ENCODE peak calls at places on chromosomes 7 and 10, in nine cellular contexts. P, I, A, G, R, B, Z, U and K are unnamed samples.

GRCh38 chr7:95843286-95843685 is 70.9 kb downstream of the DYNC1I1 start:
- DNase-seq in Z (no peak), A (no peak), U (no peak), R (peak), I (no peak), P (peak), B (no peak), G (no peak), K (no peak)

GRCh38 chr10:125208854-125209545 is 48.6 kb upstream of the CTBP2 start:
- DNase-seq in G (no peak), I (no peak), B (no peak), U (no peak), A (no peak), Z (no peak), P (peak), R (no peak), K (no peak)

GRCh38 chr7:15915694-15916093 is 229.2 kb upstream of the MEOX2 start:
- DNase-seq in P (no peak), B (no peak), A (no peak), I (no peak), Z (peak), R (peak), U (no peak), G (no peak), K (no peak)

GRCh38 chr10:34176351-34176750 is 638.7 kb downstream of the PARD3 start:
- DNase-seq in R (no peak), U (no peak), Z (no peak), A (no peak), B (no peak), I (no peak), P (no peak), G (no peak), K (no peak)

GRCh38 chr7:106031271-106032029 is 68.4 kb downstream of the CDHR3 start:
- DNase-seq in P (no peak), B (no peak), U (no peak), I (no peak), R (no peak), A (no peak), G (no peak), Z (no peak), K (no peak)

GRCh38 chr10:77827383-77827782 is 99.2 kb downstream of the DLG5 start:
- DNase-seq in R (no peak), I (no peak), Z (no peak), P (no peak), G (no peak), A (no peak), U (no peak), B (no peak), K (no peak)

GRCh38 chr7:123494193-123494796 is 40.1 kb downstream of the IQUB start:
- DNase-seq in U (peak), I (no peak), R (peak), B (no peak), P (peak), A (no peak), G (no peak), Z (peak), K (no peak)

GRCh38 chr10:99394761-99395386 is 35.5 kb downstream of the GOT1 start:
- DNase-seq in A (no peak), P (no peak), I (no peak), R (no peak), Z (peak), G (no peak), U (no peak), B (no peak), K (no peak)

GRCh38 chr7:142457146-142457703 is 199.4 kb upstream of the PRSS58 start:
- DNase-seq in R (no peak), U (no peak), Z (no peak), P (no peak), A (no peak), G (no peak), I (no peak), B (no peak), K (no peak)

GRCh38 chr7:4282434-4283223 is 399.5 kb upstream of the FOXK1 start:
- DNase-seq in U (no peak), B (peak), I (no peak), R (peak), G (no peak), A (peak), Z (peak), P (no peak), K (peak)

GRCh38 chr10:100146875-100147665 is 38.8 kb downstream of the ERLIN1 start:
- DNase-seq in R (peak), B (no peak), P (peak), A (no peak), U (no peak), G (no peak), Z (peak), I (no peak), K (no peak)

GRCh38 chr7:98930464-98930863 is 52.1 kb downstream of the TRRAP start:
- DNase-seq in A (no peak), P (no peak), U (peak), R (no peak), Z (no peak), G (no peak), I (no peak), B (no peak), K (no peak)

GRCh38 chr10:32795598-32796183 is 162.3 kb downstream of the ITGB1 start:
- DNase-seq in U (no peak), G (no peak), P (peak), A (no peak), I (no peak), R (peak), Z (peak), B (no peak), K (no peak)

GRCh38 chr7:130923930-130924329 is 189.9 kb upstream of the KLF14 start:
- DNase-seq in R (no peak), G (no peak), U (no peak), I (no peak), Z (no peak), P (no peak), B (no peak), A (no peak), K (no peak)

GRCh38 chr10:59895629-59896116 is 10.7 kb downstream of the CCDC6 start:
- DNase-seq in G (no peak), I (no peak), U (peak), B (no peak), P (no peak), A (no peak), Z (no peak), R (no peak), K (no peak)

GRCh38 chr7:73828107-73828803 is 2.5 kb upstream of the CLDN4 start:
- DNase-seq in A (no peak), P (peak), B (peak), I (no peak), Z (peak), R (peak), G (no peak), U (peak), K (peak)

GRCh38 chr7:79050592-79050991 is 402.9 kb downstream of the MAGI2 start:
- DNase-seq in I (no peak), Z (peak), G (no peak), A (no peak), U (no peak), B (no peak), R (peak), P (no peak), K (no peak)

GRCh38 chr10:99304027-99304856 is 24.9 kb upstream of the CNNM1 start:
- DNase-seq in A (no peak), P (peak), G (no peak), I (no peak), B (no peak), U (no peak), Z (peak), R (no peak), K (no peak)

GRCh38 chr7:64945776-64946175 is 42.7 kb downstream of the ZNF273 start:
- DNase-seq in R (no peak), I (no peak), B (no peak), A (no peak), P (no peak), U (no peak), G (no peak), Z (no peak), K (no peak)

GRCh38 chr7:18153183-18153748 is 125.6 kb upstream of the PRPS1L1 start:
- DNase-seq in I (no peak), G (no peak), R (no peak), U (no peak), B (no peak), A (no peak), P (no peak), Z (peak), K (no peak)